ENCODE peak calls at places on chromosomes 6 and 20, in four cellular contexts. One of them, this sample, is unnamed.

GRCh38 chr6:82080767-82081166 is 166.8 kb downstream of the IBTK start:
- DNase-seq in lower leg skin: no peak
- DNase-seq in BE2C: no peak
- DNase-seq in mucosa of descending colon: no peak
- DNase-seq in this sample: no peak

GRCh38 chr6:109059148-109059547 is 35.5 kb downstream of the SESN1 start:
- DNase-seq in lower leg skin: no peak
- DNase-seq in BE2C: no peak
- DNase-seq in mucosa of descending colon: no peak
- DNase-seq in this sample: no peak

GRCh38 chr6:11133281-11133680 is 21.8 kb upstream of the ERVFRD-1 start:
- DNase-seq in lower leg skin: no peak
- DNase-seq in BE2C: no peak
- DNase-seq in mucosa of descending colon: no peak
- DNase-seq in this sample: no peak

GRCh38 chr6:95574811-95575210 is 2.5 kb upstream of the MANEA start:
- DNase-seq in lower leg skin: no peak
- DNase-seq in BE2C: no peak
- DNase-seq in mucosa of descending colon: no peak
- DNase-seq in this sample: no peak

GRCh38 chr20:20295621-20296498 is 72.0 kb upstream of the INSM1 start:
- DNase-seq in lower leg skin: no peak
- DNase-seq in BE2C: no peak
- DNase-seq in mucosa of descending colon: no peak
- DNase-seq in this sample: no peak

GRCh38 chr6:79377830-79378460 is 143.5 kb upstream of the HMGN3 start:
- DNase-seq in lower leg skin: no peak
- DNase-seq in BE2C: no peak
- DNase-seq in mucosa of descending colon: no peak
- DNase-seq in this sample: no peak

GRCh38 chr6:129835691-129836090 is 25.4 kb downstream of the TMEM244 start:
- DNase-seq in lower leg skin: no peak
- DNase-seq in BE2C: no peak
- DNase-seq in mucosa of descending colon: no peak
- DNase-seq in this sample: no peak

GRCh38 chr20:3744806-3745685 is 12.6 kb downstream of the HSPA12B start:
- DNase-seq in lower leg skin: peak; percentile 47
- DNase-seq in BE2C: peak; percentile 97
- DNase-seq in mucosa of descending colon: peak; percentile 80
- DNase-seq in this sample: no peak

GRCh38 chr20:63703471-63703975 is 4.3 kb downstream of the ARFRP1 start:
- DNase-seq in lower leg skin: no peak
- DNase-seq in BE2C: peak; percentile 10
- DNase-seq in mucosa of descending colon: peak; percentile 55
- DNase-seq in this sample: no peak

GRCh38 chr6:134267917-134268361 is 50.0 kb downstream of the SGK1 start:
- DNase-seq in lower leg skin: no peak
- DNase-seq in BE2C: no peak
- DNase-seq in mucosa of descending colon: no peak
- DNase-seq in this sample: no peak

GRCh38 chr6:686528-686927 is 6.4 kb downstream of the EXOC2 start:
- DNase-seq in lower leg skin: no peak
- DNase-seq in BE2C: peak; percentile 49
- DNase-seq in mucosa of descending colon: no peak
- DNase-seq in this sample: no peak

GRCh38 chr6:134774244-134774643 is 175.7 kb downstream of the ALDH8A1 start:
- DNase-seq in lower leg skin: no peak
- DNase-seq in BE2C: no peak
- DNase-seq in mucosa of descending colon: no peak
- DNase-seq in this sample: peak; percentile 62

GRCh38 chr6:149909701-149910470 is 12.0 kb upstream of the RAET1E start:
- DNase-seq in lower leg skin: no peak
- DNase-seq in BE2C: no peak
- DNase-seq in mucosa of descending colon: no peak
- DNase-seq in this sample: no peak

GRCh38 chr6:1554881-1555569 is 54.7 kb upstream of the FOXC1 start:
- DNase-seq in lower leg skin: peak; percentile 43
- DNase-seq in BE2C: peak; percentile 22
- DNase-seq in mucosa of descending colon: peak; percentile 73
- DNase-seq in this sample: no peak

GRCh38 chr6:148324297-148325007 is 18.2 kb upstream of the SASH1 start:
- DNase-seq in lower leg skin: no peak
- DNase-seq in BE2C: no peak
- DNase-seq in mucosa of descending colon: no peak
- DNase-seq in this sample: no peak

GRCh38 chr20:40687384-40688128 is 1.5 kb downstream of the MAFB start:
- DNase-seq in lower leg skin: peak; percentile 79
- DNase-seq in BE2C: peak; percentile 29
- DNase-seq in mucosa of descending colon: no peak
- DNase-seq in this sample: no peak

GRCh38 chr20:32450484-32451061 is 92.4 kb downstream of the ASXL1 start:
- DNase-seq in lower leg skin: no peak
- DNase-seq in BE2C: no peak
- DNase-seq in mucosa of descending colon: peak; percentile 17
- DNase-seq in this sample: no peak

GRCh38 chr6:36963451-36964290 is 9.1 kb downstream of the PI16 start:
- DNase-seq in lower leg skin: no peak
- DNase-seq in BE2C: peak; percentile 36
- DNase-seq in mucosa of descending colon: no peak
- DNase-seq in this sample: no peak
- TF ChIP-seq CTCF in lower leg skin: no peak
- TF ChIP-seq CTCF in BE2C: no peak
- TF ChIP-seq CTCF in mucosa of descending colon: no peak
- TF ChIP-seq CTCF in this sample: no peak

DNA sequence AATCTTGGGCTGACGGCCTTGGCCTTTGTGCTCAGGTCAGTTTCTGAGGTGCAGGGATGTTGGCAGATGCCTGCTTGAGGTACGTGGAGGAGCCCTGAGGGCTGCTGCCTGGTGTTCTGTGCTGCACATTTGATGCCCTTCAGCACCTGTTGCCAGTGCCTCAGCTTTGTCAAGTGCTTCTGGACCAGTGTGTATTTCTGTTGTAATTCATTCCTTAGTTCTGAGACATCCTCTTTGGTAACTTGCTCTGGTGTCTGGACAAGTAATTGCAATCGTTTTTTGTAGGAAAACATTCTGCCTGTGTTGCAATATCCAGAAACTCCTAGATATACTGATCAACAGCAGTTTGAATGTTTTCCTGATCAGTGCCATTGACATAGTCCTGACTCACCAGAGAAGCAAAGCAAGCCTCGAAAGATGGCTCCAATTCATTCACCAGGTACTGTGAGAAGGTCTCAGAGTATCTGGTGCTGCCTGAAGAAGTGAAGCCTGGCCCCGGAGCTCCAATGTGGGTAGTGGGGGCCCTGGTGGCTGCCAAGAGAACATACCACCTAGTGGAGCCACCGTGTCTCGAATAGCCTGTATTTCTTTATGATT is 26.7 kb downstream of the ZNF337 start:
- DNase-seq in lower leg skin: no peak
- DNase-seq in BE2C: no peak
- DNase-seq in mucosa of descending colon: no peak
- DNase-seq in this sample: peak; percentile 58
- TF ChIP-seq CTCF in lower leg skin: no peak
- TF ChIP-seq CTCF in BE2C: peak; percentile 34
- TF ChIP-seq CTCF in mucosa of descending colon: no peak
- TF ChIP-seq CTCF in this sample: no peak

GRCh38 chr6:21115111-21115510 is 478.4 kb upstream of the SOX4 start:
- DNase-seq in lower leg skin: no peak
- DNase-seq in BE2C: peak; percentile 30
- DNase-seq in mucosa of descending colon: no peak
- DNase-seq in this sample: peak; percentile 23
- TF ChIP-seq CTCF in lower leg skin: no peak
- TF ChIP-seq CTCF in BE2C: no peak
- TF ChIP-seq CTCF in mucosa of descending colon: no peak
- TF ChIP-seq CTCF in this sample: no peak

GRCh38 chr6:24517659-24518538 is 23.1 kb downstream of the ALDH5A1 start:
- DNase-seq in lower leg skin: no peak
- DNase-seq in BE2C: no peak
- DNase-seq in mucosa of descending colon: no peak
- DNase-seq in this sample: no peak

GRCh38 chr6:24513602-24514001 is 18.8 kb downstream of the ALDH5A1 start:
- DNase-seq in lower leg skin: no peak
- DNase-seq in BE2C: no peak
- DNase-seq in mucosa of descending colon: no peak
- DNase-seq in this sample: no peak
- TF ChIP-seq CTCF in lower leg skin: no peak
- TF ChIP-seq CTCF in BE2C: no peak
- TF ChIP-seq CTCF in mucosa of descending colon: no peak
- TF ChIP-seq CTCF in this sample: no peak

GRCh38 chr20:61752576-61752975 is 313.1 kb downstream of the TAF4 start:
- DNase-seq in lower leg skin: no peak
- DNase-seq in BE2C: no peak
- DNase-seq in mucosa of descending colon: no peak
- DNase-seq in this sample: no peak
- TF ChIP-seq CTCF in lower leg skin: no peak
- TF ChIP-seq CTCF in BE2C: no peak
- TF ChIP-seq CTCF in mucosa of descending colon: no peak
- TF ChIP-seq CTCF in this sample: no peak

DNA sequence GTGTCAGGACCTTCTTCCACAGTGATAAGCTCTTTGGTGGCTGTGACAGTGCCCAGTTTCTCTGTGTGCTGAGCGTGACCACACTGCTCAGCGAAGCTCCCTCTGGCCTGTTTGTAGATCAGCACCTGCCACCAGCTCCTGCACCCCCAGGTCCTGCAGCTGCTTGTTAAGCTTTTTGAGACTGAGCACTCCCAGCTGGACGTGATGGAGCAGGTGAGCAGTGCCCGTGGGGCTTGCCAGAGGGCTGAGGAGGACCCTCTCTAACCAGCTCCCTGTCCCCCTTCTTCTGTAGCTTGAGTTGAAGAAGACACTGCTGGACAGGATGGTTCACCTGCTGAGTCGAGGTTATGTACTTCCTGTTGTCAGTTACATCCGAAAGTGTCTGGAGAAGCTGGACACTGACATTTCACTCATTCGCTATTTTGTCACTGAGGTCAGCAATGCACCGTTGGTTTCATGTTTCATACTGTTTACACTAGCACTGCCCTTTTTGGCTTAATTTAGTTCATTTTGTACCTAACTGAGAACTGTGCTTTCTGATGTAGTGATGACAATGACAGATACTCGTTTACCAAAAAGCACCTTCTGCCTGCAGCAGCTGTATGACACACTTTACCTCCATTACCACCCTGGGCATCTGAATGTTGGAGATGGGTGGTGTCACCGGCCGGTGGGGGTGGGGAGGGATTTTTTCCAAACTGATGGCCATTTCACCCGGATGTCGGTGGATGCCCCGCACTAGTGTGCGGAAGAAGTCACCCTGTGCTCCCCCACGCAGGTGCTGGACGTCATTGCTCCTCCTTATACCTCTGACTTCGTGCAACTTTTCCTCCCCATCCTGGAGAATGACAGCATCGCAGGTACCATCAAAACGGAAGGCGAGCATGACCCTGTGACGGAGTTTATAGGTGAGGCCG is 12.5 kb downstream of the NELFCD start:
- DNase-seq in lower leg skin: no peak
- DNase-seq in BE2C: no peak
- DNase-seq in mucosa of descending colon: peak; percentile 29
- DNase-seq in this sample: no peak
- TF ChIP-seq CTCF in lower leg skin: no peak
- TF ChIP-seq CTCF in BE2C: no peak
- TF ChIP-seq CTCF in mucosa of descending colon: no peak
- TF ChIP-seq CTCF in this sample: no peak

This sample was measured in AG04449.